ENCODE peak calls at places on chromosomes 12 and 14, in ten cellular contexts. C is stimulated activated CD4-positive, alpha-beta T cell treated with anti-CD3 and anti-CD28 coated beads, Interleukin-1b, Interleukin-23, amount 100 ng/mL, for 24 hours; V is mammary epithelial cell; E is NCI-H460; K is stomach; S is activated effector memory CD4-positive, alpha-beta T cell treated with anti-CD3 and anti-CD28 coated beads, Interleukin-2, amount 50 U/mL, for 16 hours; X is AG04449; A is T-cell; O is activated CD4-positive, alpha-beta T cell treated with anti-CD3 and anti-CD28 coated beads, Interleukin-2, amount 50 U/mL, for 1 hour; Y is HT1080. D is an unnamed sample.

GRCh38 chr14:104295681-104296387 is 157.4 kb downstream of the KIF26A start:
- DNase-seq in K (no peak), S (peak; percentile 27), X (no peak), O (no peak), V (no peak), A (no peak), E (no peak), Y (no peak), C (no peak), D (no peak)

GRCh38 chr14:34364201-34364600 is 97.8 kb downstream of the SPTSSA start:
- DNase-seq in S (no peak), X (no peak), C (no peak), V (no peak), O (no peak), E (no peak), K (no peak), A (no peak), Y (peak; percentile 71), D (peak; percentile 18)

GRCh38 chr14:99821519-99822165 is 28.4 kb downstream of the EML1 start:
- DNase-seq in E (no peak), X (peak; percentile 84), O (no peak), C (no peak), V (peak; percentile 80), A (no peak), Y (peak; percentile 60), S (no peak), K (no peak), D (peak; percentile 61)

GRCh38 chr14:75278422-75279152 is at the start of gene FOS:
- DNase-seq in K (peak; percentile 93), Y (peak; percentile 82), S (peak; percentile 95), C (peak; percentile 77), O (peak; percentile 88), A (peak; percentile 92), X (no peak), V (peak; percentile 91), E (peak; percentile 93), D (peak; percentile 93)

GRCh38 chr12:94149781-94150482 is 1.6 kb downstream of the PLXNC1 start:
- DNase-seq in K (peak; percentile 28), A (no peak), Y (no peak), C (no peak), X (no peak), E (no peak), S (peak; percentile 68), V (no peak), O (no peak), D (no peak)

GRCh38 chr12:91778938-91779400 is 366.7 kb downstream of the BTG1 start:
- DNase-seq in S (peak; percentile 77), V (peak; percentile 99), A (peak; percentile 29), K (peak; percentile 26), E (peak; percentile 93), O (peak; percentile 38), Y (peak; percentile 97), X (peak; percentile 51), C (peak; percentile 19), D (peak; percentile 98)

GRCh38 chr12:122308811-122309210 is 42.5 kb upstream of the VPS33A start:
- DNase-seq in V (no peak), O (no peak), S (no peak), E (no peak), C (no peak), K (no peak), Y (no peak), A (no peak), X (no peak), D (no peak)

GRCh38 chr12:67534046-67534445 is 114.5 kb upstream of the DYRK2 start:
- DNase-seq in A (no peak), S (no peak), X (no peak), V (peak; percentile 33), E (no peak), C (no peak), K (no peak), O (no peak), Y (no peak), D (no peak)

GRCh38 chr12:49482095-49483051 is 56.5 kb upstream of the KCNH3 start:
- DNase-seq in Y (peak; percentile 69), A (no peak), K (no peak), S (no peak), X (no peak), E (no peak), O (no peak), V (peak; percentile 55), C (no peak), D (peak; percentile 61)

GRCh38 chr12:68559984-68560822 is 50.5 kb upstream of the RAP1B start:
- DNase-seq in V (no peak), K (no peak), E (no peak), O (no peak), Y (no peak), X (no peak), C (no peak), S (no peak), A (no peak), D (peak; percentile 77)

GRCh38 chr14:106174206-106174605 is 647.8 kb downstream of the TMEM121 start:
- DNase-seq in K (peak; percentile 32), O (peak; percentile 56), V (no peak), S (peak; percentile 82), X (no peak), E (no peak), A (peak; percentile 73), Y (no peak), C (peak; percentile 21), D (no peak)

GRCh38 chr12:78402366-78403134 is 462.0 kb upstream of the SYT1 start:
- DNase-seq in A (no peak), S (no peak), O (no peak), E (no peak), V (no peak), C (no peak), K (no peak), X (no peak), Y (no peak), D (no peak)

GRCh38 chr12:43815416-43815815 is 9.3 kb upstream of the TWF1 start:
- DNase-seq in K (no peak), O (no peak), A (no peak), Y (no peak), X (no peak), E (no peak), C (no peak), S (no peak), V (no peak), D (no peak)

GRCh38 chr12:124993568-124994434 is at the start of gene BRI3BP:
- DNase-seq in A (peak; percentile 56), S (peak; percentile 91), C (peak; percentile 67), X (no peak), K (peak; percentile 75), E (peak; percentile 40), Y (no peak), O (peak; percentile 65), V (peak; percentile 53), D (peak; percentile 70)

GRCh38 chr12:59452259-59452658 is 143.6 kb upstream of the SLC16A7 start:
- DNase-seq in S (no peak), K (no peak), O (no peak), C (no peak), V (peak; percentile 77), X (peak; percentile 59), Y (peak; percentile 68), E (no peak), A (no peak), D (peak; percentile 88)

D was measured in kidney tubule cell.